ENCODE peak calls at places on chromosomes 7 and 10, in eight cellular contexts. L, E, A, R, Z, N, V and J are unnamed samples.

GRCh38 chr10:77586719-77587423 is 50.7 kb downstream of the KCNMA1 start:
- DNase-seq in L (no peak), E (peak; percentile 34), A (no peak), R (peak; percentile 88), Z (no peak), N (peak; percentile 34), V (no peak), J (peak; percentile 43)

GRCh38 chr10:122861724-122862161 is 16.1 kb upstream of the CUZD1 start:
- DNase-seq in L (no peak), E (no peak), A (no peak), R (peak; percentile 90), Z (no peak), N (no peak), V (no peak), J (no peak)

GRCh38 chr7:2244404-2244803 is 2.4 kb downstream of the NUDT1 start:
- DNase-seq in L (no peak), E (no peak), A (no peak), R (no peak), Z (no peak), N (no peak), V (no peak), J (no peak)

GRCh38 chr7:73852500-73852899 is 8.5 kb upstream of the TMEM270 start:
- DNase-seq in L (no peak), E (no peak), A (no peak), R (no peak), Z (no peak), N (no peak), V (no peak), J (no peak)

GRCh38 chr10:70656489-70656888 is 15.8 kb upstream of the ADAMTS14 start:
- DNase-seq in L (no peak), E (peak; percentile 96), A (peak; percentile 14), R (peak; percentile 98), Z (no peak), N (no peak), V (no peak), J (peak; percentile 98)

GRCh38 chr10:17001961-17002749 is 127.5 kb downstream of the CUBN start:
- DNase-seq in L (no peak), E (peak; percentile 99), A (peak; percentile 50), R (no peak), Z (peak; percentile 23), N (no peak), V (no peak), J (no peak)

GRCh38 chr10:988667-989545 is 672 bp downstream of the GTPBP4 start:
- DNase-seq in L (peak; percentile 13), E (no peak), A (peak; percentile 26), R (peak; percentile 55), Z (no peak), N (no peak), V (no peak), J (no peak)

GRCh38 chr7:29563590-29564454 is at the start of gene PRR15:
- DNase-seq in L (no peak), E (no peak), A (no peak), R (peak; percentile 73), Z (no peak), N (peak; percentile 77), V (peak; percentile 45), J (no peak)